ENCODE peak calls at places on chromosomes 2 and 18, in nine cellular contexts. N is cardiac fibroblast, E is pancreas, T is PC-9, F is posterior cingulate gyrus, C is hepatocyte, J is activated gamma-delta T cell treated with Interleukin-2 at 50 U/mL for 16 hours, A is osteocyte, U is NCI-H2171 treated with DMSO at 0.1 percent for 48 hours. P is an unnamed sample.

GRCh38 chr2:18153741-18154140 is 275.3 kb downstream of the KCNS3 start:
- DNase-seq in N (no peak), F (no peak), C (no peak), A (no peak), E (no peak), T (no peak), U (peak; percentile 31), J (no peak), P (no peak)

GRCh38 chr2:105553538-105554196 is 154.8 kb upstream of the FHL2 start:
- DNase-seq in A (no peak), T (peak; percentile 78), E (no peak), N (peak; percentile 42), U (no peak), F (no peak), J (no peak), C (no peak), P (peak; percentile 40)

GRCh38 chr2:191245046-191245868 is at the start of gene MYO1B:
- DNase-seq in U (peak; percentile 70), A (peak; percentile 87), N (peak; percentile 86), E (peak; percentile 87), T (peak; percentile 61), F (peak; percentile 36), J (peak; percentile 26), C (peak; percentile 93), P (no peak)

GRCh38 chr18:424071-424868 is 76.2 kb downstream of the COLEC12 start:
- DNase-seq in U (no peak), N (peak; percentile 49), F (no peak), E (no peak), J (no peak), T (no peak), A (no peak), C (no peak), P (no peak)

GRCh38 chr2:204072443-204073324 is 136.1 kb downstream of the ICOS start:
- DNase-seq in J (peak; percentile 46), E (peak; percentile 13), U (peak; percentile 14), T (no peak), N (peak; percentile 2), C (peak; percentile 28), A (no peak), F (no peak), P (no peak)

GRCh38 chr2:54271843-54272600 is 16.0 kb upstream of the TSPYL6 start:
- DNase-seq in N (no peak), F (no peak), J (no peak), C (no peak), U (no peak), E (no peak), T (no peak), A (no peak), P (no peak)

GRCh38 chr2:135650721-135651120 is 90.9 kb upstream of the UBXN4 start:
- DNase-seq in A (no peak), C (no peak), E (no peak), N (peak; percentile 8), T (no peak), F (no peak), J (no peak), U (no peak), P (no peak)

GRCh38 chr2:181421464-181421863 is 35.7 kb upstream of the ITGA4 start:
- DNase-seq in T (no peak), J (no peak), F (no peak), U (no peak), A (no peak), E (no peak), N (no peak), C (no peak), P (no peak)

GRCh38 chr2:37472959-37473358 is 128.5 kb downstream of the QPCT start:
- DNase-seq in N (peak; percentile 70), E (no peak), U (peak; percentile 13), J (no peak), C (no peak), A (no peak), T (peak; percentile 83), F (no peak), P (no peak)